ENCODE peak calls at places on chromosome 18, in seven cellular contexts. One of them, this sample, is unnamed.

GRCh38 chr18:23585897-23586248 is 433 bp downstream of the NPC1 start:
- DNase-seq in MV-4-11: no peak
- DNase-seq in heart right ventricle: no peak
- DNase-seq in left ventricle myocardium inferior: no peak
- DNase-seq in OCI-LY7: no peak
- DNase-seq in CMK: no peak
- DNase-seq in stimulated activated CD4-positive, alpha-beta T cell treated with anti-CD3 and anti-CD28 coated beads, Interleukin-12 subunit alpha, Interleukin-12 subunit beta, amount 100 ng/mL, for 4 hours: no peak
- DNase-seq in this sample: no peak

GRCh38 chr18:9854801-9855676 is 30.7 kb upstream of the TXNDC2 start:
- DNase-seq in left ventricle myocardium inferior: no peak
- DNase-seq in CMK: no peak
- DNase-seq in OCI-LY7: no peak
- DNase-seq in stimulated activated CD4-positive, alpha-beta T cell treated with anti-CD3 and anti-CD28 coated beads, Interleukin-12 subunit alpha, Interleukin-12 subunit beta, amount 100 ng/mL, for 4 hours: no peak
- DNase-seq in MV-4-11: no peak
- DNase-seq in heart right ventricle: no peak
- DNase-seq in this sample: no peak

GRCh38 chr18:69956037-69956436 is 8.4 kb upstream of the CD226 start:
- DNase-seq in stimulated activated CD4-positive, alpha-beta T cell treated with anti-CD3 and anti-CD28 coated beads, Interleukin-12 subunit alpha, Interleukin-12 subunit beta, amount 100 ng/mL, for 4 hours: no peak
- DNase-seq in left ventricle myocardium inferior: no peak
- DNase-seq in OCI-LY7: no peak
- DNase-seq in CMK: no peak
- DNase-seq in heart right ventricle: no peak
- DNase-seq in MV-4-11: peak; percentile 36
- DNase-seq in this sample: no peak

GRCh38 chr18:49893036-49893435 is 79.7 kb upstream of the ACAA2 start:
- DNase-seq in MV-4-11: no peak
- DNase-seq in heart right ventricle: no peak
- DNase-seq in stimulated activated CD4-positive, alpha-beta T cell treated with anti-CD3 and anti-CD28 coated beads, Interleukin-12 subunit alpha, Interleukin-12 subunit beta, amount 100 ng/mL, for 4 hours: no peak
- DNase-seq in CMK: no peak
- DNase-seq in OCI-LY7: no peak
- DNase-seq in left ventricle myocardium inferior: no peak
- DNase-seq in this sample: no peak

GRCh38 chr18:70683263-70683662 is 394.4 kb downstream of the SOCS6 start:
- DNase-seq in OCI-LY7: no peak
- DNase-seq in CMK: no peak
- DNase-seq in heart right ventricle: no peak
- DNase-seq in MV-4-11: no peak
- DNase-seq in left ventricle myocardium inferior: no peak
- DNase-seq in stimulated activated CD4-positive, alpha-beta T cell treated with anti-CD3 and anti-CD28 coated beads, Interleukin-12 subunit alpha, Interleukin-12 subunit beta, amount 100 ng/mL, for 4 hours: no peak
- DNase-seq in this sample: no peak

GRCh38 chr18:56825312-56825711 is 174.2 kb downstream of the WDR7 start:
- DNase-seq in CMK: no peak
- DNase-seq in heart right ventricle: no peak
- DNase-seq in left ventricle myocardium inferior: no peak
- DNase-seq in stimulated activated CD4-positive, alpha-beta T cell treated with anti-CD3 and anti-CD28 coated beads, Interleukin-12 subunit alpha, Interleukin-12 subunit beta, amount 100 ng/mL, for 4 hours: no peak
- DNase-seq in MV-4-11: peak; percentile 70
- DNase-seq in OCI-LY7: no peak
- DNase-seq in this sample: no peak

GRCh38 chr18:5057348-5058012 is 139.6 kb downstream of the AKAIN1 start:
- DNase-seq in MV-4-11: peak; percentile 68
- DNase-seq in OCI-LY7: peak; percentile 74
- DNase-seq in stimulated activated CD4-positive, alpha-beta T cell treated with anti-CD3 and anti-CD28 coated beads, Interleukin-12 subunit alpha, Interleukin-12 subunit beta, amount 100 ng/mL, for 4 hours: peak; percentile 26
- DNase-seq in CMK: peak; percentile 25
- DNase-seq in left ventricle myocardium inferior: peak; percentile 23
- DNase-seq in heart right ventricle: peak; percentile 29
- DNase-seq in this sample: peak; percentile 62

GRCh38 chr18:75840131-75840530 is 412.6 kb upstream of the SMIM21 start:
- DNase-seq in heart right ventricle: no peak
- DNase-seq in OCI-LY7: no peak
- DNase-seq in stimulated activated CD4-positive, alpha-beta T cell treated with anti-CD3 and anti-CD28 coated beads, Interleukin-12 subunit alpha, Interleukin-12 subunit beta, amount 100 ng/mL, for 4 hours: no peak
- DNase-seq in MV-4-11: no peak
- DNase-seq in left ventricle myocardium inferior: no peak
- DNase-seq in CMK: no peak
- DNase-seq in this sample: no peak

GRCh38 chr18:58076052-58076451 is 32.0 kb downstream of the NEDD4L start:
- DNase-seq in heart right ventricle: no peak
- DNase-seq in CMK: no peak
- DNase-seq in OCI-LY7: no peak
- DNase-seq in MV-4-11: no peak
- DNase-seq in stimulated activated CD4-positive, alpha-beta T cell treated with anti-CD3 and anti-CD28 coated beads, Interleukin-12 subunit alpha, Interleukin-12 subunit beta, amount 100 ng/mL, for 4 hours: no peak
- DNase-seq in left ventricle myocardium inferior: no peak
- DNase-seq in this sample: no peak

GRCh38 chr18:79543861-79544385 is 135.7 kb upstream of the CTDP1 start:
- DNase-seq in left ventricle myocardium inferior: no peak
- DNase-seq in CMK: no peak
- DNase-seq in heart right ventricle: no peak
- DNase-seq in OCI-LY7: no peak
- DNase-seq in MV-4-11: no peak
- DNase-seq in stimulated activated CD4-positive, alpha-beta T cell treated with anti-CD3 and anti-CD28 coated beads, Interleukin-12 subunit alpha, Interleukin-12 subunit beta, amount 100 ng/mL, for 4 hours: no peak
- DNase-seq in this sample: peak; percentile 49

GRCh38 chr18:573385-573784 is 6.8 kb upstream of the CETN1 start:
- DNase-seq in MV-4-11: no peak
- DNase-seq in stimulated activated CD4-positive, alpha-beta T cell treated with anti-CD3 and anti-CD28 coated beads, Interleukin-12 subunit alpha, Interleukin-12 subunit beta, amount 100 ng/mL, for 4 hours: no peak
- DNase-seq in heart right ventricle: no peak
- DNase-seq in left ventricle myocardium inferior: no peak
- DNase-seq in CMK: no peak
- DNase-seq in OCI-LY7: no peak
- DNase-seq in this sample: no peak

GRCh38 chr18:48408727-48409590 is at the start of gene ZBTB7C:
- DNase-seq in left ventricle myocardium inferior: peak; percentile 39
- DNase-seq in stimulated activated CD4-positive, alpha-beta T cell treated with anti-CD3 and anti-CD28 coated beads, Interleukin-12 subunit alpha, Interleukin-12 subunit beta, amount 100 ng/mL, for 4 hours: peak; percentile 13
- DNase-seq in heart right ventricle: peak; percentile 42
- DNase-seq in OCI-LY7: no peak
- DNase-seq in CMK: no peak
- DNase-seq in MV-4-11: no peak
- DNase-seq in this sample: peak; percentile 59

GRCh38 chr18:73503326-73503725 is 635.5 kb upstream of the NETO1 start:
- DNase-seq in MV-4-11: no peak
- DNase-seq in CMK: no peak
- DNase-seq in left ventricle myocardium inferior: no peak
- DNase-seq in stimulated activated CD4-positive, alpha-beta T cell treated with anti-CD3 and anti-CD28 coated beads, Interleukin-12 subunit alpha, Interleukin-12 subunit beta, amount 100 ng/mL, for 4 hours: no peak
- DNase-seq in OCI-LY7: no peak
- DNase-seq in heart right ventricle: no peak
- DNase-seq in this sample: no peak

GRCh38 chr18:68679531-68679930 is 35.4 kb downstream of the TMX3 start:
- DNase-seq in heart right ventricle: no peak
- DNase-seq in CMK: no peak
- DNase-seq in stimulated activated CD4-positive, alpha-beta T cell treated with anti-CD3 and anti-CD28 coated beads, Interleukin-12 subunit alpha, Interleukin-12 subunit beta, amount 100 ng/mL, for 4 hours: no peak
- DNase-seq in OCI-LY7: no peak
- DNase-seq in MV-4-11: peak; percentile 8
- DNase-seq in left ventricle myocardium inferior: no peak
- DNase-seq in this sample: no peak

GRCh38 chr18:6994719-6995430 is 122.7 kb downstream of the LAMA1 start:
- DNase-seq in left ventricle myocardium inferior: no peak
- DNase-seq in heart right ventricle: no peak
- DNase-seq in stimulated activated CD4-positive, alpha-beta T cell treated with anti-CD3 and anti-CD28 coated beads, Interleukin-12 subunit alpha, Interleukin-12 subunit beta, amount 100 ng/mL, for 4 hours: no peak
- DNase-seq in MV-4-11: no peak
- DNase-seq in CMK: no peak
- DNase-seq in OCI-LY7: no peak
- DNase-seq in this sample: no peak

GRCh38 chr18:63887424-63887823 is at the start of gene SERPINB2:
- DNase-seq in OCI-LY7: no peak
- DNase-seq in stimulated activated CD4-positive, alpha-beta T cell treated with anti-CD3 and anti-CD28 coated beads, Interleukin-12 subunit alpha, Interleukin-12 subunit beta, amount 100 ng/mL, for 4 hours: no peak
- DNase-seq in MV-4-11: no peak
- DNase-seq in CMK: no peak
- DNase-seq in left ventricle myocardium inferior: no peak
- DNase-seq in heart right ventricle: no peak
- DNase-seq in this sample: no peak

GRCh38 chr18:56650944-56651770 is at the start of gene WDR7:
- DNase-seq in MV-4-11: peak; percentile 98
- DNase-seq in OCI-LY7: peak; percentile 91
- DNase-seq in heart right ventricle: peak; percentile 94
- DNase-seq in stimulated activated CD4-positive, alpha-beta T cell treated with anti-CD3 and anti-CD28 coated beads, Interleukin-12 subunit alpha, Interleukin-12 subunit beta, amount 100 ng/mL, for 4 hours: peak; percentile 92
- DNase-seq in left ventricle myocardium inferior: peak; percentile 96
- DNase-seq in CMK: peak; percentile 91
- DNase-seq in this sample: peak; percentile 95

GRCh38 chr18:9095297-9096012 is 7.0 kb upstream of the NDUFV2 start:
- DNase-seq in OCI-LY7: peak; percentile 51
- DNase-seq in CMK: no peak
- DNase-seq in heart right ventricle: no peak
- DNase-seq in stimulated activated CD4-positive, alpha-beta T cell treated with anti-CD3 and anti-CD28 coated beads, Interleukin-12 subunit alpha, Interleukin-12 subunit beta, amount 100 ng/mL, for 4 hours: peak; percentile 25
- DNase-seq in MV-4-11: peak; percentile 41
- DNase-seq in left ventricle myocardium inferior: no peak
- DNase-seq in this sample: no peak

GRCh38 chr18:25349131-25349925 is 2.6 kb downstream of the ZNF521 start:
- DNase-seq in MV-4-11: no peak
- DNase-seq in OCI-LY7: no peak
- DNase-seq in heart right ventricle: peak; percentile 44
- DNase-seq in left ventricle myocardium inferior: peak; percentile 55
- DNase-seq in CMK: no peak
- DNase-seq in stimulated activated CD4-positive, alpha-beta T cell treated with anti-CD3 and anti-CD28 coated beads, Interleukin-12 subunit alpha, Interleukin-12 subunit beta, amount 100 ng/mL, for 4 hours: no peak
- DNase-seq in this sample: no peak

GRCh38 chr18:65091737-65092329 is 659.0 kb upstream of the CDH7 start:
- DNase-seq in OCI-LY7: peak; percentile 28
- DNase-seq in left ventricle myocardium inferior: no peak
- DNase-seq in heart right ventricle: no peak
- DNase-seq in CMK: no peak
- DNase-seq in MV-4-11: peak; percentile 12
- DNase-seq in stimulated activated CD4-positive, alpha-beta T cell treated with anti-CD3 and anti-CD28 coated beads, Interleukin-12 subunit alpha, Interleukin-12 subunit beta, amount 100 ng/mL, for 4 hours: no peak
- DNase-seq in this sample: no peak

GRCh38 chr18:4450065-4450676 is 4.9 kb downstream of the DLGAP1 start:
- DNase-seq in stimulated activated CD4-positive, alpha-beta T cell treated with anti-CD3 and anti-CD28 coated beads, Interleukin-12 subunit alpha, Interleukin-12 subunit beta, amount 100 ng/mL, for 4 hours: no peak
- DNase-seq in CMK: no peak
- DNase-seq in OCI-LY7: no peak
- DNase-seq in MV-4-11: no peak
- DNase-seq in heart right ventricle: no peak
- DNase-seq in left ventricle myocardium inferior: no peak
- DNase-seq in this sample: no peak

GRCh38 chr18:12679183-12679786 is 21.4 kb upstream of the SPIRE1 start:
- DNase-seq in stimulated activated CD4-positive, alpha-beta T cell treated with anti-CD3 and anti-CD28 coated beads, Interleukin-12 subunit alpha, Interleukin-12 subunit beta, amount 100 ng/mL, for 4 hours: no peak
- DNase-seq in OCI-LY7: no peak
- DNase-seq in MV-4-11: peak; percentile 38
- DNase-seq in CMK: no peak
- DNase-seq in left ventricle myocardium inferior: peak; percentile 64
- DNase-seq in heart right ventricle: peak; percentile 46
- DNase-seq in this sample: peak; percentile 50

GRCh38 chr18:61699397-61700090 is 193.3 kb downstream of the RNF152 start:
- DNase-seq in stimulated activated CD4-positive, alpha-beta T cell treated with anti-CD3 and anti-CD28 coated beads, Interleukin-12 subunit alpha, Interleukin-12 subunit beta, amount 100 ng/mL, for 4 hours: no peak
- DNase-seq in OCI-LY7: no peak
- DNase-seq in left ventricle myocardium inferior: no peak
- DNase-seq in MV-4-11: no peak
- DNase-seq in CMK: no peak
- DNase-seq in heart right ventricle: no peak
- DNase-seq in this sample: no peak

GRCh38 chr18:76487782-76488181 is 7.3 kb downstream of the ZNF516 start:
- DNase-seq in CMK: no peak
- DNase-seq in OCI-LY7: no peak
- DNase-seq in heart right ventricle: no peak
- DNase-seq in stimulated activated CD4-positive, alpha-beta T cell treated with anti-CD3 and anti-CD28 coated beads, Interleukin-12 subunit alpha, Interleukin-12 subunit beta, amount 100 ng/mL, for 4 hours: no peak
- DNase-seq in MV-4-11: peak; percentile 21
- DNase-seq in left ventricle myocardium inferior: no peak
- DNase-seq in this sample: no peak

GRCh38 chr18:57445488-57446319 is 10.5 kb downstream of the ONECUT2 start:
- DNase-seq in CMK: no peak
- DNase-seq in stimulated activated CD4-positive, alpha-beta T cell treated with anti-CD3 and anti-CD28 coated beads, Interleukin-12 subunit alpha, Interleukin-12 subunit beta, amount 100 ng/mL, for 4 hours: no peak
- DNase-seq in MV-4-11: no peak
- DNase-seq in heart right ventricle: no peak
- DNase-seq in left ventricle myocardium inferior: no peak
- DNase-seq in OCI-LY7: no peak
- DNase-seq in this sample: peak; percentile 92

GRCh38 chr18:31555971-31556747 is 35.5 kb upstream of the TTR start:
- DNase-seq in heart right ventricle: no peak
- DNase-seq in stimulated activated CD4-positive, alpha-beta T cell treated with anti-CD3 and anti-CD28 coated beads, Interleukin-12 subunit alpha, Interleukin-12 subunit beta, amount 100 ng/mL, for 4 hours: no peak
- DNase-seq in left ventricle myocardium inferior: no peak
- DNase-seq in OCI-LY7: peak; percentile 69
- DNase-seq in CMK: peak; percentile 30
- DNase-seq in MV-4-11: peak; percentile 60
- DNase-seq in this sample: no peak

GRCh38 chr18:48608581-48608980 is 69.8 kb downstream of the CTIF start:
- DNase-seq in stimulated activated CD4-positive, alpha-beta T cell treated with anti-CD3 and anti-CD28 coated beads, Interleukin-12 subunit alpha, Interleukin-12 subunit beta, amount 100 ng/mL, for 4 hours: no peak
- DNase-seq in MV-4-11: no peak
- DNase-seq in left ventricle myocardium inferior: no peak
- DNase-seq in heart right ventricle: no peak
- DNase-seq in OCI-LY7: no peak
- DNase-seq in CMK: no peak
- DNase-seq in this sample: no peak

GRCh38 chr18:46767217-46767616 is 10.4 kb upstream of the ST8SIA5 start:
- DNase-seq in MV-4-11: no peak
- DNase-seq in heart right ventricle: no peak
- DNase-seq in OCI-LY7: no peak
- DNase-seq in CMK: peak; percentile 24
- DNase-seq in stimulated activated CD4-positive, alpha-beta T cell treated with anti-CD3 and anti-CD28 coated beads, Interleukin-12 subunit alpha, Interleukin-12 subunit beta, amount 100 ng/mL, for 4 hours: no peak
- DNase-seq in left ventricle myocardium inferior: no peak
- DNase-seq in this sample: no peak

GRCh38 chr18:21682276-21683051 is 22.1 kb downstream of the ABHD3 start:
- DNase-seq in stimulated activated CD4-positive, alpha-beta T cell treated with anti-CD3 and anti-CD28 coated beads, Interleukin-12 subunit alpha, Interleukin-12 subunit beta, amount 100 ng/mL, for 4 hours: no peak
- DNase-seq in CMK: no peak
- DNase-seq in MV-4-11: peak; percentile 67
- DNase-seq in heart right ventricle: no peak
- DNase-seq in OCI-LY7: peak; percentile 40
- DNase-seq in left ventricle myocardium inferior: no peak
- DNase-seq in this sample: no peak

GRCh38 chr18:58249677-58250076 is 205.7 kb downstream of the NEDD4L start:
- DNase-seq in CMK: no peak
- DNase-seq in heart right ventricle: no peak
- DNase-seq in left ventricle myocardium inferior: no peak
- DNase-seq in MV-4-11: no peak
- DNase-seq in stimulated activated CD4-positive, alpha-beta T cell treated with anti-CD3 and anti-CD28 coated beads, Interleukin-12 subunit alpha, Interleukin-12 subunit beta, amount 100 ng/mL, for 4 hours: no peak
- DNase-seq in OCI-LY7: no peak
- DNase-seq in this sample: no peak

GRCh38 chr18:38909972-38910371 is 1344.4 kb upstream of the CELF4 start:
- DNase-seq in MV-4-11: no peak
- DNase-seq in left ventricle myocardium inferior: no peak
- DNase-seq in CMK: no peak
- DNase-seq in OCI-LY7: no peak
- DNase-seq in heart right ventricle: no peak
- DNase-seq in stimulated activated CD4-positive, alpha-beta T cell treated with anti-CD3 and anti-CD28 coated beads, Interleukin-12 subunit alpha, Interleukin-12 subunit beta, amount 100 ng/mL, for 4 hours: no peak
- DNase-seq in this sample: no peak

GRCh38 chr18:55343396-55344073 is 244.5 kb downstream of the TCF4 start:
- DNase-seq in stimulated activated CD4-positive, alpha-beta T cell treated with anti-CD3 and anti-CD28 coated beads, Interleukin-12 subunit alpha, Interleukin-12 subunit beta, amount 100 ng/mL, for 4 hours: no peak
- DNase-seq in CMK: no peak
- DNase-seq in OCI-LY7: peak; percentile 26
- DNase-seq in MV-4-11: peak; percentile 42
- DNase-seq in left ventricle myocardium inferior: no peak
- DNase-seq in heart right ventricle: no peak
- DNase-seq in this sample: no peak

GRCh38 chr18:12703714-12704113 is 872 bp downstream of the PSMG2 start:
- DNase-seq in stimulated activated CD4-positive, alpha-beta T cell treated with anti-CD3 and anti-CD28 coated beads, Interleukin-12 subunit alpha, Interleukin-12 subunit beta, amount 100 ng/mL, for 4 hours: no peak
- DNase-seq in heart right ventricle: no peak
- DNase-seq in CMK: no peak
- DNase-seq in MV-4-11: no peak
- DNase-seq in left ventricle myocardium inferior: no peak
- DNase-seq in OCI-LY7: peak; percentile 54
- DNase-seq in this sample: no peak

GRCh38 chr18:31835528-31836138 is 75.0 kb upstream of the SLC25A52 start:
- DNase-seq in stimulated activated CD4-positive, alpha-beta T cell treated with anti-CD3 and anti-CD28 coated beads, Interleukin-12 subunit alpha, Interleukin-12 subunit beta, amount 100 ng/mL, for 4 hours: no peak
- DNase-seq in left ventricle myocardium inferior: no peak
- DNase-seq in heart right ventricle: no peak
- DNase-seq in CMK: no peak
- DNase-seq in OCI-LY7: no peak
- DNase-seq in MV-4-11: no peak
- DNase-seq in this sample: no peak

GRCh38 chr18:79951545-79952456 is at the start of gene SLC66A2:
- DNase-seq in MV-4-11: peak; percentile 73
- DNase-seq in CMK: no peak
- DNase-seq in heart right ventricle: peak; percentile 96
- DNase-seq in stimulated activated CD4-positive, alpha-beta T cell treated with anti-CD3 and anti-CD28 coated beads, Interleukin-12 subunit alpha, Interleukin-12 subunit beta, amount 100 ng/mL, for 4 hours: peak; percentile 98
- DNase-seq in OCI-LY7: peak; percentile 72
- DNase-seq in left ventricle myocardium inferior: peak; percentile 94
- DNase-seq in this sample: peak; percentile 98

GRCh38 chr18:28735731-28736130 is 558.8 kb upstream of the CDH2 start:
- DNase-seq in heart right ventricle: no peak
- DNase-seq in stimulated activated CD4-positive, alpha-beta T cell treated with anti-CD3 and anti-CD28 coated beads, Interleukin-12 subunit alpha, Interleukin-12 subunit beta, amount 100 ng/mL, for 4 hours: no peak
- DNase-seq in CMK: no peak
- DNase-seq in left ventricle myocardium inferior: no peak
- DNase-seq in OCI-LY7: no peak
- DNase-seq in MV-4-11: no peak
- DNase-seq in this sample: no peak